ENCODE peak calls at places on chromosomes 1 and 21, in nine cellular contexts. One of them, this sample, is unnamed.

GRCh38 chr1:18175530-18176377 is 68.2 kb downstream of the IGSF21 start:
- DNase-seq in effector memory CD4-positive, alpha-beta T cell: no peak
- DNase-seq in PC-3: no peak
- DNase-seq in A549: no peak
- DNase-seq in H1: no peak
- DNase-seq in prostate gland: peak; percentile 45
- DNase-seq in psoas muscle: no peak
- DNase-seq in GM23248: no peak
- DNase-seq in stomach: peak; percentile 40
- DNase-seq in this sample: no peak

GRCh38 chr1:247500725-247501348 is 35.4 kb downstream of the OR2C3 start:
- DNase-seq in psoas muscle: no peak
- DNase-seq in effector memory CD4-positive, alpha-beta T cell: no peak
- DNase-seq in stomach: no peak
- DNase-seq in GM23248: no peak
- DNase-seq in A549: no peak
- DNase-seq in H1: no peak
- DNase-seq in prostate gland: no peak
- DNase-seq in PC-3: no peak
- DNase-seq in this sample: no peak

GRCh38 chr1:48493970-48494769 is 22.2 kb upstream of the SPATA6 start:
- DNase-seq in prostate gland: peak; percentile 51
- DNase-seq in H1: no peak
- DNase-seq in stomach: no peak
- DNase-seq in effector memory CD4-positive, alpha-beta T cell: no peak
- DNase-seq in A549: no peak
- DNase-seq in PC-3: peak; percentile 80
- DNase-seq in psoas muscle: no peak
- DNase-seq in GM23248: peak; percentile 93
- DNase-seq in this sample: no peak

GRCh38 chr1:77350012-77350411 is 68.2 kb downstream of the AK5 start:
- DNase-seq in stomach: no peak
- DNase-seq in psoas muscle: no peak
- DNase-seq in GM23248: no peak
- DNase-seq in PC-3: no peak
- DNase-seq in A549: no peak
- DNase-seq in effector memory CD4-positive, alpha-beta T cell: no peak
- DNase-seq in prostate gland: no peak
- DNase-seq in H1: no peak
- DNase-seq in this sample: no peak

GRCh38 chr1:232876506-232877360 is 71.5 kb downstream of the MAP10 start:
- DNase-seq in H1: no peak
- DNase-seq in GM23248: no peak
- DNase-seq in PC-3: no peak
- DNase-seq in A549: no peak
- DNase-seq in prostate gland: no peak
- DNase-seq in psoas muscle: no peak
- DNase-seq in effector memory CD4-positive, alpha-beta T cell: no peak
- DNase-seq in stomach: no peak
- DNase-seq in this sample: no peak

GRCh38 chr1:236489710-236490377 is 33.9 kb upstream of the LGALS8 start:
- DNase-seq in prostate gland: peak; percentile 49
- DNase-seq in stomach: peak; percentile 31
- DNase-seq in PC-3: peak; percentile 66
- DNase-seq in effector memory CD4-positive, alpha-beta T cell: no peak
- DNase-seq in GM23248: peak; percentile 79
- DNase-seq in A549: peak; percentile 76
- DNase-seq in H1: no peak
- DNase-seq in psoas muscle: no peak
- DNase-seq in this sample: no peak

GRCh38 chr1:1929102-1929638 is 10.1 kb upstream of the TMEM52 start:
- DNase-seq in A549: no peak
- DNase-seq in H1: no peak
- DNase-seq in psoas muscle: no peak
- DNase-seq in PC-3: no peak
- DNase-seq in effector memory CD4-positive, alpha-beta T cell: no peak
- DNase-seq in GM23248: no peak
- DNase-seq in stomach: no peak
- DNase-seq in prostate gland: no peak
- DNase-seq in this sample: no peak

GRCh38 chr1:11316701-11317100 is 43.7 kb downstream of the UBIAD1 start:
- DNase-seq in H1: no peak
- DNase-seq in GM23248: peak; percentile 26
- DNase-seq in effector memory CD4-positive, alpha-beta T cell: no peak
- DNase-seq in prostate gland: peak; percentile 63
- DNase-seq in stomach: no peak
- DNase-seq in psoas muscle: no peak
- DNase-seq in A549: no peak
- DNase-seq in PC-3: no peak
- DNase-seq in this sample: no peak

GRCh38 chr21:33801424-33802405 is 113.9 kb downstream of the ATP5PO start:
- DNase-seq in prostate gland: peak; percentile 95
- DNase-seq in psoas muscle: peak; percentile 54
- DNase-seq in H1: no peak
- DNase-seq in A549: peak; percentile 71
- DNase-seq in effector memory CD4-positive, alpha-beta T cell: no peak
- DNase-seq in PC-3: peak; percentile 98
- DNase-seq in GM23248: peak; percentile 84
- DNase-seq in stomach: peak; percentile 46
- DNase-seq in this sample: no peak

GRCh38 chr1:43522431-43522775 is 8.3 kb upstream of the PTPRF start:
- DNase-seq in H1: no peak
- DNase-seq in psoas muscle: no peak
- DNase-seq in effector memory CD4-positive, alpha-beta T cell: no peak
- DNase-seq in GM23248: no peak
- DNase-seq in A549: no peak
- DNase-seq in prostate gland: no peak
- DNase-seq in stomach: no peak
- DNase-seq in PC-3: no peak
- DNase-seq in this sample: no peak
- H3K4me3 ChIP-seq in H1: no peak overlapping the region
- H3K4me3 ChIP-seq in psoas muscle: no peak overlapping the region
- H3K4me3 ChIP-seq in effector memory CD4-positive, alpha-beta T cell: no peak overlapping the region
- H3K4me3 ChIP-seq in GM23248: no peak overlapping the region
- H3K4me3 ChIP-seq in A549: no peak overlapping the region
- H3K4me3 ChIP-seq in prostate gland: no peak overlapping the region
- H3K4me3 ChIP-seq in stomach: no peak overlapping the region
- H3K4me3 ChIP-seq in PC-3: no peak overlapping the region
- H3K4me3 ChIP-seq in this sample: no peak overlapping the region

GRCh38 chr1:63732666-63733065 is 41.2 kb upstream of the ROR1 start:
- DNase-seq in A549: peak; percentile 41
- DNase-seq in stomach: no peak
- DNase-seq in prostate gland: no peak
- DNase-seq in H1: no peak
- DNase-seq in effector memory CD4-positive, alpha-beta T cell: no peak
- DNase-seq in GM23248: peak; percentile 67
- DNase-seq in psoas muscle: no peak
- DNase-seq in PC-3: no peak
- DNase-seq in this sample: no peak

GRCh38 chr1:63731117-63732043 is 42.4 kb upstream of the ROR1 start:
- DNase-seq in PC-3: peak; percentile 99
- DNase-seq in psoas muscle: peak; percentile 63
- DNase-seq in A549: peak; percentile 97
- DNase-seq in prostate gland: no peak
- DNase-seq in stomach: no peak
- DNase-seq in GM23248: peak; percentile 95
- DNase-seq in H1: no peak
- DNase-seq in effector memory CD4-positive, alpha-beta T cell: no peak
- DNase-seq in this sample: no peak

GRCh38 chr1:63730211-63730610 is 43.6 kb upstream of the ROR1 start:
- DNase-seq in A549: peak; percentile 71
- DNase-seq in prostate gland: no peak
- DNase-seq in H1: no peak
- DNase-seq in stomach: no peak
- DNase-seq in PC-3: peak; percentile 53
- DNase-seq in GM23248: peak; percentile 28
- DNase-seq in effector memory CD4-positive, alpha-beta T cell: no peak
- DNase-seq in psoas muscle: no peak
- DNase-seq in this sample: no peak

GRCh38 chr1:63729227-63729620 is 44.6 kb upstream of the ROR1 start:
- DNase-seq in effector memory CD4-positive, alpha-beta T cell: no peak
- DNase-seq in psoas muscle: no peak
- DNase-seq in A549: no peak
- DNase-seq in PC-3: no peak
- DNase-seq in H1: no peak
- DNase-seq in prostate gland: no peak
- DNase-seq in GM23248: no peak
- DNase-seq in stomach: no peak
- DNase-seq in this sample: no peak

GRCh38 chr1:63728611-63729226 is 45.1 kb upstream of the ROR1 start:
- DNase-seq in PC-3: no peak
- DNase-seq in A549: no peak
- DNase-seq in effector memory CD4-positive, alpha-beta T cell: no peak
- DNase-seq in H1: peak; percentile 55
- DNase-seq in prostate gland: no peak
- DNase-seq in psoas muscle: no peak
- DNase-seq in stomach: no peak
- DNase-seq in GM23248: no peak
- DNase-seq in this sample: no peak
- H3K27ac ChIP-seq in PC-3: peak overlapping the region; percentile 96
- H3K27ac ChIP-seq in A549: peak overlapping the region; percentile 87
- H3K27ac ChIP-seq in effector memory CD4-positive, alpha-beta T cell: no peak overlapping the region
- H3K27ac ChIP-seq in H1: no peak overlapping the region
- H3K27ac ChIP-seq in prostate gland: no peak overlapping the region
- H3K27ac ChIP-seq in psoas muscle: no peak overlapping the region
- H3K27ac ChIP-seq in stomach: no peak overlapping the region
- H3K27ac ChIP-seq in GM23248: no peak overlapping the region
- H3K27ac ChIP-seq in this sample: no peak overlapping the region

GRCh38 chr1:225658041-225658440 is 5.1 kb upstream of the ENAH start:
- DNase-seq in PC-3: no peak
- DNase-seq in A549: no peak
- DNase-seq in psoas muscle: no peak
- DNase-seq in prostate gland: no peak
- DNase-seq in stomach: no peak
- DNase-seq in GM23248: peak; percentile 43
- DNase-seq in effector memory CD4-positive, alpha-beta T cell: no peak
- DNase-seq in H1: no peak
- DNase-seq in this sample: no peak

GRCh38 chr1:225660544-225660946 is 7.6 kb upstream of the ENAH start:
- DNase-seq in stomach: no peak
- DNase-seq in GM23248: no peak
- DNase-seq in psoas muscle: no peak
- DNase-seq in H1: no peak
- DNase-seq in PC-3: no peak
- DNase-seq in A549: no peak
- DNase-seq in prostate gland: no peak
- DNase-seq in effector memory CD4-positive, alpha-beta T cell: no peak
- DNase-seq in this sample: no peak

GRCh38 chr1:225655509-225656258 is 2.8 kb upstream of the ENAH start:
- DNase-seq in prostate gland: peak; percentile 41
- DNase-seq in PC-3: peak; percentile 96
- DNase-seq in stomach: peak; percentile 48
- DNase-seq in psoas muscle: peak; percentile 67
- DNase-seq in A549: peak; percentile 94
- DNase-seq in H1: peak; percentile 38
- DNase-seq in effector memory CD4-positive, alpha-beta T cell: no peak
- DNase-seq in GM23248: peak; percentile 96
- DNase-seq in this sample: no peak

GRCh38 chr1:225654688-225655508 is 2.0 kb upstream of the ENAH start:
- DNase-seq in stomach: no peak
- DNase-seq in PC-3: peak; percentile 20
- DNase-seq in prostate gland: no peak
- DNase-seq in A549: no peak
- DNase-seq in H1: peak; percentile 39
- DNase-seq in GM23248: no peak
- DNase-seq in psoas muscle: no peak
- DNase-seq in effector memory CD4-positive, alpha-beta T cell: no peak
- DNase-seq in this sample: no peak

GRCh38 chr1:225657462-225657989 is 4.6 kb upstream of the ENAH start:
- DNase-seq in GM23248: peak; percentile 89
- DNase-seq in effector memory CD4-positive, alpha-beta T cell: no peak
- DNase-seq in stomach: no peak
- DNase-seq in psoas muscle: no peak
- DNase-seq in H1: peak; percentile 39
- DNase-seq in PC-3: peak; percentile 91
- DNase-seq in prostate gland: peak; percentile 71
- DNase-seq in A549: peak; percentile 65
- DNase-seq in this sample: no peak
- H3K4me1 ChIP-seq in GM23248: peaks cover 45% of the 10 kb centered on the region
- H3K4me1 ChIP-seq in effector memory CD4-positive, alpha-beta T cell: peaks cover 5% of the 10 kb centered on the region
- H3K4me1 ChIP-seq in stomach: peaks cover 15% of the 10 kb centered on the region
- H3K4me1 ChIP-seq in psoas muscle: peaks cover 33% of the 10 kb centered on the region
- H3K4me1 ChIP-seq in H1: no peaks in the 10 kb centered on the region
- H3K4me1 ChIP-seq in PC-3: peaks cover 40% of the 10 kb centered on the region
- H3K4me1 ChIP-seq in prostate gland: no peaks in the 10 kb centered on the region
- H3K4me1 ChIP-seq in A549: peaks cover 42% of the 10 kb centered on the region
- H3K4me1 ChIP-seq in this sample: peaks cover 31% of the 10 kb centered on the region

GRCh38 chr1:155695107-155695506 is 6.2 kb downstream of the DAP3 start:
- DNase-seq in GM23248: no peak
- DNase-seq in stomach: peak; percentile 58
- DNase-seq in H1: no peak
- DNase-seq in psoas muscle: no peak
- DNase-seq in prostate gland: peak; percentile 71
- DNase-seq in effector memory CD4-positive, alpha-beta T cell: no peak
- DNase-seq in PC-3: peak; percentile 48
- DNase-seq in A549: no peak
- DNase-seq in this sample: no peak
- H3K4me3 ChIP-seq in GM23248: no peak overlapping the region
- H3K4me3 ChIP-seq in stomach: no peak overlapping the region
- H3K4me3 ChIP-seq in H1: no peak overlapping the region
- H3K4me3 ChIP-seq in psoas muscle: no peak overlapping the region
- H3K4me3 ChIP-seq in prostate gland: no peak overlapping the region
- H3K4me3 ChIP-seq in effector memory CD4-positive, alpha-beta T cell: no peak overlapping the region
- H3K4me3 ChIP-seq in PC-3: no peak overlapping the region
- H3K4me3 ChIP-seq in A549: no peak overlapping the region
- H3K4me3 ChIP-seq in this sample: no peak overlapping the region

DNA sequence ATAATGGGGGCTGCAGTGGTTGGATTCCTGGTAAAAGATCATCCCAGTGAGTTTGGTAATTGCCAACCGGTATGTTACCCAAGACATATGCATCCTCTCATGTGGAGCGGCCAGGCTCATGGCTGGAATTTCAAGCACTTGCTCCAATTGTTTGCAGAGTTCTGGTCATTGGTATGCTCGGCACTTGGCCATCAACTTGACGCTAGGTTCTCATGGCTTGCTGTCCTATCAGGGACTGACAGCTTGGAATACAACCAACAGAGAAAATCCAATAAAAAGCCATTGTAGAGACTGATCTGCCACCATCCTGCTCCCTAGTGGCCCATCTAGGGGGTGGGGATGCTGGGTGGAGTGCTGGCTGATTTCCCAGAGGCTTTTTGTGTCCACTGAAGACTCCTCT is 120.9 kb downstream of the EDEM3 start:
- DNase-seq in H1: no peak
- DNase-seq in stomach: peak; percentile 43
- DNase-seq in A549: peak; percentile 42
- DNase-seq in GM23248: no peak
- DNase-seq in effector memory CD4-positive, alpha-beta T cell: no peak
- DNase-seq in prostate gland: peak; percentile 65
- DNase-seq in psoas muscle: no peak
- DNase-seq in PC-3: no peak
- DNase-seq in this sample: peak; percentile 80
- H3K27ac ChIP-seq in H1: no peak overlapping the region
- H3K27ac ChIP-seq in stomach: peak overlapping the region; percentile 93
- H3K27ac ChIP-seq in A549: peak overlapping the region; percentile 46
- H3K27ac ChIP-seq in GM23248: no peak overlapping the region
- H3K27ac ChIP-seq in effector memory CD4-positive, alpha-beta T cell: no peak overlapping the region
- H3K27ac ChIP-seq in prostate gland: peak overlapping the region; percentile 90
- H3K27ac ChIP-seq in psoas muscle: no peak overlapping the region
- H3K27ac ChIP-seq in PC-3: no peak overlapping the region
- H3K27ac ChIP-seq in this sample: peak overlapping the region; percentile 67